ENCODE peak calls at places on chromosomes 16 and 17, in nine cellular contexts. T is transverse colon, S is hepatocyte, B is astrocyte of the cerebellum, E is sigmoid colon, J is upper lobe of left lung, X is fibroblast of lung, R is dorsolateral prefrontal cortex, P is ovary. O is an unnamed sample.

GRCh38 chr16:27531186-27531585 is 18.5 kb downstream of the GTF3C1 start:
- DNase-seq in T (no peak), S (no peak), B (no peak), E (no peak), J (no peak), X (no peak), R (no peak), P (no peak), O (no peak)

GRCh38 chr16:32116080-32116479 is 137.0 kb upstream of the TP53TG3D start:
- DNase-seq in T (no peak), S (peak), B (no peak), E (no peak), J (peak), X (no peak), R (no peak), P (no peak), O (peak)

GRCh38 chr17:6570731-6571465 is 14.5 kb upstream of the PITPNM3 start:
- DNase-seq in T (no peak), S (no peak), B (no peak), E (no peak), J (peak), X (no peak), R (no peak), P (no peak), O (no peak)

GRCh38 chr16:426906-427249 is 1.4 kb downstream of the RAB11FIP3 start:
- DNase-seq in T (no peak), S (no peak), B (no peak), E (peak), J (no peak), X (no peak), R (peak), P (no peak), O (no peak)

GRCh38 chr17:74528491-74529199 is 2.6 kb downstream of the CD300LB start:
- DNase-seq in T (no peak), S (no peak), B (no peak), E (peak), J (no peak), X (no peak), R (peak), P (no peak), O (no peak)

GRCh38 chr16:89922884-89923639 is at the start of gene TUBB3:
- DNase-seq in T (peak), S (peak), B (no peak), E (no peak), J (peak), X (peak), R (peak), P (peak), O (peak)

GRCh38 chr16:89383095-89384003 is 107.0 kb downstream of the ANKRD11 start:
- DNase-seq in T (peak), S (peak), B (no peak), E (peak), J (no peak), X (peak), R (no peak), P (no peak), O (peak)

GRCh38 chr17:42120161-42121065 is 754 bp downstream of the KAT2A start:
- DNase-seq in T (no peak), S (no peak), B (no peak), E (no peak), J (no peak), X (no peak), R (no peak), P (no peak), O (no peak)

GRCh38 chr17:77281024-77281903 is 140.5 kb downstream of the SEC14L1 start:
- DNase-seq in T (peak), S (peak), B (no peak), E (peak), J (peak), X (peak), R (no peak), P (peak), O (peak)

GRCh38 chr16:89599451-89599858 is 14.0 kb upstream of the DPEP1 start:
- DNase-seq in T (peak), S (peak), B (no peak), E (no peak), J (no peak), X (no peak), R (no peak), P (no peak), O (no peak)

GRCh38 chr16:76653390-76654026 is 376.3 kb downstream of the CNTNAP4 start:
- DNase-seq in T (no peak), S (peak), B (peak), E (no peak), J (no peak), X (peak), R (peak), P (no peak), O (no peak)

GRCh38 chr16:8959921-8960787 is 3.6 kb downstream of the USP7 start:
- DNase-seq in T (no peak), S (no peak), B (no peak), E (no peak), J (no peak), X (peak), R (no peak), P (no peak), O (no peak)

GRCh38 chr17:73787036-73787720 is 142.9 kb upstream of the SDK2 start:
- DNase-seq in T (no peak), S (no peak), B (no peak), E (no peak), J (no peak), X (no peak), R (no peak), P (no peak), O (no peak)

GRCh38 chr17:78925662-78926555 is 722 bp upstream of the TIMP2 start:
- DNase-seq in T (peak), S (peak), B (peak), E (peak), J (peak), X (peak), R (peak), P (peak), O (peak)
- H3K4me3 ChIP-seq in T (peak), S (peak), B (peak), E (peak), J (peak), X (peak), R (peak), P (peak), O (peak)

GRCh38 chr17:45246861-45247428 is 14.9 kb downstream of the SPATA32 start:
- DNase-seq in T (no peak), S (peak), B (no peak), E (no peak), J (peak), X (peak), R (no peak), P (no peak), O (no peak)
- TF ChIP-seq CTCF in T (peak), S (peak), B (peak), E (peak), J (peak), X (peak), R (peak), P (no peak), O (peak)

DNA sequence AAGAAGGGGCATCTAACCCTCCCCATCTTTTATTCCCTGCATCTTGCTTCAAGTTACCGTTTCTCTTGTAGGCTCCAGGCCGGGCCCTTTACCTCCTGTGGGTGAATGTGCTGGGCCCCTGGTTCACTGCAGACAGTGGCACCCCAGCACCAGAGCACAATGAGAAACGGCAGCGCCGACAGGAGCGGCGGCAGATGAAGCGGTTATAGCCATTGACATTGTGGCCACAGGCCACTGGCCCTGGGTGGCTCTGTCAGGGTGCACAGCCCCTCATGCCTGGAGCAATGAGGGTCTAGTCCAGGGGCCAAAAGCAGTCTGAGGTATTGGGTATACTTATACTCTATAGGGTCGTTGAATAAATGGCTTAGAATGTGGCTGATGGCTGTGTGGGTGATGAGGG is 2.0 kb downstream of the TMEM208 start:
- DNase-seq in T (no peak), S (no peak), B (no peak), E (no peak), J (no peak), X (no peak), R (no peak), P (no peak), O (no peak)
- H3K4me3 ChIP-seq in T (no peak), S (no peak), B (no peak), E (no peak), J (no peak), X (no peak), R (no peak), P (no peak), O (no peak)

GRCh38 chr17:21167303-21167702 is 40.5 kb downstream of the DHRS7B start:
- DNase-seq in T (no peak), S (no peak), B (no peak), E (no peak), J (no peak), X (no peak), R (no peak), P (no peak), O (no peak)
- TF ChIP-seq CTCF in T (no peak), S (no peak), B (no peak), E (no peak), J (no peak), X (no peak), R (no peak), P (no peak), O (no peak)

GRCh38 chr17:39166437-39167335 is 725 bp upstream of the ARL5C start:
- DNase-seq in T (no peak), S (no peak), B (no peak), E (no peak), J (no peak), X (no peak), R (no peak), P (no peak), O (no peak)

GRCh38 chr17:39165844-39166349 is at the start of gene ARL5C:
- DNase-seq in T (no peak), S (no peak), B (no peak), E (no peak), J (no peak), X (no peak), R (no peak), P (no peak), O (no peak)

GRCh38 chr17:39164675-39165143 is 1.3 kb downstream of the ARL5C start:
- DNase-seq in T (peak), S (peak), B (peak), E (peak), J (no peak), X (peak), R (peak), P (peak), O (peak)

GRCh38 chr17:39167492-39167891 is 1.5 kb upstream of the ARL5C start:
- DNase-seq in T (no peak), S (no peak), B (no peak), E (no peak), J (no peak), X (no peak), R (no peak), P (no peak), O (peak)

DNA sequence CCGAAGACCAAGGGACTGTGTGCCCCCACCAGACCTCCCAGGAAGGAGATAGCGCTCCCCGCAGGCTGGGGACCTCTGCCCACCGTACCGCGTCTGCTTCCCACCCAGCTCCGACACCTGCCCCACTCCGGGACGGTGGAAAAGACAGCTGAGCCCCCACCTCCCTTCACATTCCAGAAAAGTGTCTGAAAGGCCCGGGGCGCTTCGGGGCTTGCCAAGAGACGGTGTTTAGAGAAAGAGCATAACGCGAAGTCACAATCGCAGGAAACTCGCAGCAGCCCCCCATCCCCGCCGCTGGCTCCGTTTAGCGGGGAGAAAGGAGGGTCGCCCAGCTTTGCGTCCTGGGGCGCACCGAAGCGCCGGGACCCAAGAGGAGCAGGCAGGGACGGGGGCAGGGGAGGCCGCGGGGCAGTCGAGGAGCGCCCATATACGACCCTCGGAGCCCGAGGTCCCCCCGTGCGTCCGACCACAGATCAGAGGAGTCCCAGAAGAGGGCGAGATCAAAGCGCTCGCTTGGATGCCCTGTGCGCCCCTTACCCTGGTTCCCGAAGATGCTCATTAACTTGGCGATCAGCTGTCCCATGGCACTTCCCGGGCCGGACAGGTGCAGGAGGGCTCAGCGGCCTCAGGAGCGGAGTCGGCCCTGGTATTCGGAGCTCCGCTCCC is 650 bp downstream of the ARL5C start:
- DNase-seq in T (no peak), S (no peak), B (no peak), E (no peak), J (peak), X (no peak), R (no peak), P (no peak), O (no peak)
- H3K4me3 ChIP-seq in T (peak), S (no peak), B (peak), E (peak), J (peak), X (peak), R (peak), P (peak), O (peak)

GRCh38 chr17:47621293-47622178 is 28.2 kb upstream of the KPNB1 start:
- DNase-seq in T (no peak), S (peak), B (peak), E (peak), J (no peak), X (peak), R (peak), P (peak), O (no peak)

GRCh38 chr17:47620503-47621245 is 29.0 kb upstream of the KPNB1 start:
- DNase-seq in T (no peak), S (no peak), B (no peak), E (no peak), J (no peak), X (no peak), R (no peak), P (no peak), O (no peak)

GRCh38 chr17:47622179-47622549 is 27.6 kb upstream of the KPNB1 start:
- DNase-seq in T (no peak), S (no peak), B (no peak), E (no peak), J (no peak), X (peak), R (no peak), P (no peak), O (no peak)

GRCh38 chr17:47615766-47616424 is 33.8 kb upstream of the KPNB1 start:
- DNase-seq in T (no peak), S (peak), B (peak), E (no peak), J (no peak), X (peak), R (no peak), P (no peak), O (no peak)

DNA sequence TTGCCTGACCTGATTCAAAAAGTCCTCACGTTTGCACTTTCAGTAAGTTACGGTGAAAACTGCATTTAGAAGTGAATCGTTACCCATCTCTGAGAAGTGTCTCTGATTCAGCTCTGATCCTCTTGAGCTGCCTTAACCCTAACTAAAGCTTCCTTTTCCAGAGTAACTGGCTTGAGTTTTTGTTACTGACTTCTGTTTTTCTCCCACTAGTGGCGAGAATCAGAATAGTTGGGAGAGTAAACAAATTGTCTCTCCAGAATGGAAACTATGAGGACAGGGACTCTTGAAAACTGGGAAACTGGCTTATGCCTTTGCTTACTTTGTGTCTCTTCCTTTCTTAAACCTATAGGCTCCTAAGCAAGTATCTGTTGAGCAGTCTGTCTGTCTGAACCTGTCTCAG is 31.3 kb upstream of the KPNB1 start:
- DNase-seq in T (no peak), S (peak), B (peak), E (no peak), J (no peak), X (no peak), R (no peak), P (no peak), O (no peak)
- TF ChIP-seq CTCF in T (no peak), S (no peak), B (peak), E (peak), J (peak), X (peak), R (peak), P (no peak), O (peak)

DNA sequence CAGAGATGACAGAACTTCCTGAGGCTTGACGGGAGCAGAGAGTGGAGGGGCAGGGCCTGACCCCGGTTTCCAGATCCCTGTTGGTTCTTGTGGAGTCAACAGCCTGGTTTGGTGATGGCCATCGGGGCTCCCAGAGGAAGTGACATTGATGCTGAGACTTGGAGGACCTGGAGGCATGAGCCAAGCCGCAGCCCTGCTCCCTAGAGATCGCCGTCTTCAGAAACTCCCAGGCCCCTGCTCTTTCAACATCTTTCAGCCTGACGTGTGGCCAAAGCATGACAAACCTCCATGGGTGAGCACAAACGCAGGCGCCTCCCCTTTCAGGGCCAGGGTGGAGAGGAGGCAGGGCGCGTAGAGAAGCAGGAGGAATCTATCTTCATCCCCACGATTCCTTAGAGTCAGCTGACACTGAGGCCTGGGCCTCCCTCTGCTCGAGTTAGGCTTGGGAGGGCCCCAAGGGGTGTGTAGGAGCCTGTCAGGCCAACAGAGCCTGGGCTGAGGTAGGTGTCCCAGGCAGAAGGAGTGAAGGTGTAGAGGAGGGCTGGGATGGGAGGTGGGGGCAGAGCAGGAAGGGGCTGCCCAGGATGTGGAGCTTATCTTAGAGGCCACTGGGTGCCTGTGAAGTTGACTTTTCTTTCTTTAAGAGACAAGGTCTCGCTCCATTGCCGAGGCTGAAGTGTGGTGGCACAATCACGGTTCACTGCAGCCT is 56.1 kb upstream of the MED9 start:
- DNase-seq in T (no peak), S (no peak), B (no peak), E (peak), J (no peak), X (no peak), R (no peak), P (no peak), O (peak)
- H3K4me3 ChIP-seq in T (no peak), S (no peak), B (no peak), E (no peak), J (no peak), X (no peak), R (no peak), P (no peak), O (no peak)